ENCODE peak calls at places on chromosomes 11 and 22, in nine cellular contexts. One of them, this sample, is unnamed.

GRCh38 chr11:36273110-36273509 is 16.1 kb downstream of the COMMD9 start:
- DNase-seq in K562: no peak
- DNase-seq in HCT116: no peak
- DNase-seq in GM12878: no peak
- DNase-seq in SK-N-SH: no peak
- DNase-seq in endothelial cell of umbilical vein: no peak
- DNase-seq in A549: no peak
- DNase-seq in H1: no peak
- DNase-seq in HepG2: no peak
- DNase-seq in this sample: no peak

GRCh38 chr22:27723708-27724107 is 77.8 kb downstream of the MN1 start:
- DNase-seq in H1: no peak
- DNase-seq in HepG2: no peak
- DNase-seq in endothelial cell of umbilical vein: no peak
- DNase-seq in K562: peak
- DNase-seq in SK-N-SH: no peak
- DNase-seq in HCT116: no peak
- DNase-seq in GM12878: no peak
- DNase-seq in A549: no peak
- DNase-seq in this sample: no peak

GRCh38 chr11:4589024-4589423 is 4.8 kb upstream of the OR52I1 start:
- DNase-seq in H1: no peak
- DNase-seq in A549: no peak
- DNase-seq in GM12878: no peak
- DNase-seq in HepG2: no peak
- DNase-seq in SK-N-SH: no peak
- DNase-seq in endothelial cell of umbilical vein: no peak
- DNase-seq in K562: no peak
- DNase-seq in HCT116: no peak
- DNase-seq in this sample: no peak

GRCh38 chr11:8056810-8057463 is 24.1 kb upstream of the TUB start:
- DNase-seq in HepG2: no peak
- DNase-seq in A549: no peak
- DNase-seq in H1: peak
- DNase-seq in HCT116: no peak
- DNase-seq in GM12878: no peak
- DNase-seq in endothelial cell of umbilical vein: no peak
- DNase-seq in SK-N-SH: no peak
- DNase-seq in K562: no peak
- DNase-seq in this sample: peak

GRCh38 chr11:102109896-102110760 is at the start of gene YAP1:
- DNase-seq in endothelial cell of umbilical vein: peak
- DNase-seq in A549: peak
- DNase-seq in HCT116: peak
- DNase-seq in HepG2: peak
- DNase-seq in SK-N-SH: peak
- DNase-seq in H1: peak
- DNase-seq in GM12878: no peak
- DNase-seq in K562: peak
- DNase-seq in this sample: peak

GRCh38 chr11:73308003-73308962 is at the start of gene ARHGEF17:
- DNase-seq in HepG2: peak
- DNase-seq in A549: peak
- DNase-seq in HCT116: peak
- DNase-seq in SK-N-SH: peak
- DNase-seq in GM12878: no peak
- DNase-seq in endothelial cell of umbilical vein: peak
- DNase-seq in K562: peak
- DNase-seq in H1: peak
- DNase-seq in this sample: peak

GRCh38 chr11:71305451-71306125 is 53.2 kb upstream of the SHANK2 start:
- DNase-seq in HepG2: no peak
- DNase-seq in K562: no peak
- DNase-seq in H1: peak
- DNase-seq in endothelial cell of umbilical vein: no peak
- DNase-seq in SK-N-SH: no peak
- DNase-seq in GM12878: no peak
- DNase-seq in HCT116: no peak
- DNase-seq in A549: no peak
- DNase-seq in this sample: no peak

GRCh38 chr11:119106564-119107537 is at the start of gene C2CD2L:
- DNase-seq in GM12878: peak
- DNase-seq in K562: peak
- DNase-seq in A549: peak
- DNase-seq in endothelial cell of umbilical vein: peak
- DNase-seq in SK-N-SH: peak
- DNase-seq in H1: peak
- DNase-seq in HepG2: peak
- DNase-seq in HCT116: peak
- DNase-seq in this sample: peak

GRCh38 chr11:66432597-66432996 is 6.1 kb downstream of the MRPL11 start:
- DNase-seq in HepG2: no peak
- DNase-seq in K562: no peak
- DNase-seq in H1: no peak
- DNase-seq in SK-N-SH: no peak
- DNase-seq in HCT116: no peak
- DNase-seq in GM12878: no peak
- DNase-seq in A549: no peak
- DNase-seq in endothelial cell of umbilical vein: no peak
- DNase-seq in this sample: no peak

GRCh38 chr11:3222941-3223905 is 4.6 kb upstream of the MRGPRG start:
- DNase-seq in HCT116: no peak
- DNase-seq in GM12878: no peak
- DNase-seq in H1: no peak
- DNase-seq in K562: no peak
- DNase-seq in endothelial cell of umbilical vein: no peak
- DNase-seq in SK-N-SH: peak
- DNase-seq in A549: no peak
- DNase-seq in HepG2: no peak
- DNase-seq in this sample: peak

GRCh38 chr11:108597736-108598355 is 4.3 kb upstream of the EXPH5 start:
- DNase-seq in HCT116: no peak
- DNase-seq in K562: no peak
- DNase-seq in SK-N-SH: no peak
- DNase-seq in A549: no peak
- DNase-seq in H1: no peak
- DNase-seq in HepG2: no peak
- DNase-seq in endothelial cell of umbilical vein: no peak
- DNase-seq in GM12878: no peak
- DNase-seq in this sample: no peak

GRCh38 chr11:72585762-72586590 is 88.2 kb downstream of the PDE2A start:
- DNase-seq in H1: peak
- DNase-seq in endothelial cell of umbilical vein: peak
- DNase-seq in K562: peak
- DNase-seq in A549: peak
- DNase-seq in HCT116: peak
- DNase-seq in GM12878: peak
- DNase-seq in HepG2: peak
- DNase-seq in SK-N-SH: peak
- DNase-seq in this sample: peak

GRCh38 chr11:127965947-127966668 is 621.2 kb downstream of the ETS1 start:
- DNase-seq in H1: no peak
- DNase-seq in endothelial cell of umbilical vein: no peak
- DNase-seq in SK-N-SH: no peak
- DNase-seq in A549: no peak
- DNase-seq in HCT116: no peak
- DNase-seq in GM12878: no peak
- DNase-seq in HepG2: no peak
- DNase-seq in K562: no peak
- DNase-seq in this sample: no peak

GRCh38 chr11:44589301-44589700 is 23.8 kb downstream of the CD82 start:
- DNase-seq in HepG2: no peak
- DNase-seq in A549: no peak
- DNase-seq in HCT116: no peak
- DNase-seq in H1: no peak
- DNase-seq in SK-N-SH: no peak
- DNase-seq in GM12878: no peak
- DNase-seq in K562: no peak
- DNase-seq in endothelial cell of umbilical vein: no peak
- DNase-seq in this sample: no peak

DNA sequence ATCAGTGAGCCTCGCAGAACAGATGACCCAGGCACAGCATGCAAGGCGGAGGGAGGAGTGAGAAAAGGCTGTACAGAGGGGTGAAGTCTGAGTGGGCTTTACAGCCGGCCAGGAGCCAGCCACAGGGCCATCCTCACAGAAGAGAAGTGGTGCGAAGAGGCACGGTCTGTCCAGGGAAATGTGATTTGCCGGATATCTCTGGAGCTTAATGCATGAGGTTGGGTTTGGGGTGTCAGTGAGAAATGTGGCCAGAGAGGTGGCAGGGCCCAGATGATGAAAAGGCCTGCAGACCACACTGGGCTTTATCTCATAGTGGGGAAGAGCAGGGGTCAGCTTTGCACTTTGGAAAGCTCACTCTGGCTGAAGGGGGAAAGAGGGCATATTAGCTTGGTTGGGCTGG is 255.2 kb downstream of the BUD13 start:
- DNase-seq in GM12878: no peak
- DNase-seq in endothelial cell of umbilical vein: no peak
- DNase-seq in HCT116: no peak
- DNase-seq in SK-N-SH: peak
- DNase-seq in A549: no peak
- DNase-seq in H1: no peak
- DNase-seq in K562: no peak
- DNase-seq in HepG2: no peak
- DNase-seq in this sample: no peak
- TF ChIP-seq MAX in GM12878: no peak
- TF ChIP-seq MAX in endothelial cell of umbilical vein: no peak
- TF ChIP-seq MAX in HCT116: no peak
- TF ChIP-seq MAX in SK-N-SH: no peak
- TF ChIP-seq MAX in A549: no peak
- TF ChIP-seq MAX in H1: no peak
- TF ChIP-seq MAX in K562: no peak
- TF ChIP-seq MAX in HepG2: no peak
- TF ChIP-seq MAX in this sample: no peak

DNA sequence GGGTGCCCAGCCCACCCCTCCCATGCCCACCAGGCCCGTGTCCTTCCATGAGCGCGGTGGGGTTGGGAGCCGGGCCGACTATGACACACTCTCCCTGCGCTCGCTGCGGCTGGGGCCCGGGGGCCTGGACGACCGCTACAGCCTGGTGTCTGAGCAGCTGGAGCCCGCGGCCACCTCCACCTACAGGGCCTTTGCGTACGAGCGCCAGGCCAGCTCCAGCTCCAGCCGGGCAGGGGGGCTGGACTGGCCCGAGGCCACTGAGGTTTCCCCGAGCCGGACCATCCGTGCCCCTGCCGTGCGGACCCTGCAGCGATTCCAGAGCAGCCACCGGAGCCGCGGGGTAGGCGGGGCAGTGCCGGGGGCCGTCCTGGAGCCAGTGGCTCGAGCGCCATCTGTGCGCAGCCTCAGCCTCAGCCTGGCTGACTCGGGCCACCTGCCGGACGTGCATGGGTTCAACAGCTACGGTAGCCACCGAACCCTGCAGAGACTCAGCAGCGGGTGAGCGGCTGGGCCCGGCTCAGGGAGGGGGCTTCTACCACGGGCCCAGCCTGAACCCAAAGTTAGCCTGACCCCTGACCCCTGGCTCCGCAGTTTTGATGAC is 3.0 kb downstream of the PKP3 start:
- DNase-seq in SK-N-SH: peak
- DNase-seq in endothelial cell of umbilical vein: peak
- DNase-seq in HCT116: no peak
- DNase-seq in A549: no peak
- DNase-seq in GM12878: no peak
- DNase-seq in H1: no peak
- DNase-seq in HepG2: peak
- DNase-seq in K562: no peak
- DNase-seq in this sample: no peak
- TF ChIP-seq CTCF in SK-N-SH: peak
- TF ChIP-seq CTCF in endothelial cell of umbilical vein: peak
- TF ChIP-seq CTCF in HCT116: no peak
- TF ChIP-seq CTCF in A549: no peak
- TF ChIP-seq CTCF in GM12878: peak
- TF ChIP-seq CTCF in H1: no peak
- TF ChIP-seq CTCF in HepG2: peak
- TF ChIP-seq CTCF in K562: no peak
- TF ChIP-seq CTCF in this sample: no peak

DNA sequence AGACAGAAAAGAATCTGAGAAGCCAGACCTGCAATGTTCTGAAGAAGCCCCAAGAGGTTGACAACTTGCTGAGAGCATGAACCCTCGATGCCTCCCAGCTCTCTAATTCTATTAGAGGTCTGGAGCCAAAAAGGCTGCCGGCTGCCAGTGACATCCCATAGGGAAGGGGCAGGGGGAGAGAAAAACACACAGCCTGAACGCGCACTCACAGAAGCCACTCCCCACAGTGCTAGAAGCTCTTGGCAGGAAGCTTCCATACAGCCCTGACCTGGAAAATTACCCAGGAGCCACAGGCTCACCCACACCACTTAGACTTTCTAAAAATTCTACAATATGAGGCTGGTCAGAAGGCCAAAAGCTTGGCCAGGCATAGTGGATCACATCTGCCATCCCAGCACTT is 18.3 kb downstream of the POLDIP3 start:
- DNase-seq in endothelial cell of umbilical vein: no peak
- DNase-seq in HepG2: no peak
- DNase-seq in HCT116: no peak
- DNase-seq in H1: no peak
- DNase-seq in GM12878: no peak
- DNase-seq in SK-N-SH: no peak
- DNase-seq in K562: no peak
- DNase-seq in A549: no peak
- DNase-seq in this sample: no peak
- H3K4me3 ChIP-seq in endothelial cell of umbilical vein: no peak
- H3K4me3 ChIP-seq in HepG2: no peak
- H3K4me3 ChIP-seq in HCT116: no peak
- H3K4me3 ChIP-seq in H1: no peak
- H3K4me3 ChIP-seq in GM12878: no peak
- H3K4me3 ChIP-seq in SK-N-SH: no peak
- H3K4me3 ChIP-seq in K562: no peak
- H3K4me3 ChIP-seq in A549: no peak
- H3K4me3 ChIP-seq in this sample: no peak

GRCh38 chr22:41874090-41874489 is 40.8 kb downstream of the SHISA8 start:
- DNase-seq in endothelial cell of umbilical vein: no peak
- DNase-seq in SK-N-SH: no peak
- DNase-seq in GM12878: no peak
- DNase-seq in H1: no peak
- DNase-seq in HCT116: no peak
- DNase-seq in HepG2: no peak
- DNase-seq in A549: no peak
- DNase-seq in K562: no peak
- DNase-seq in this sample: no peak

GRCh38 chr22:41875531-41876242 is 39.2 kb downstream of the SHISA8 start:
- DNase-seq in GM12878: no peak
- DNase-seq in A549: no peak
- DNase-seq in K562: no peak
- DNase-seq in H1: no peak
- DNase-seq in HCT116: no peak
- DNase-seq in SK-N-SH: no peak
- DNase-seq in endothelial cell of umbilical vein: no peak
- DNase-seq in HepG2: no peak
- DNase-seq in this sample: no peak

GRCh38 chr22:41870786-41871185 is 37.9 kb downstream of the SREBF2 start:
- DNase-seq in H1: no peak
- DNase-seq in endothelial cell of umbilical vein: no peak
- DNase-seq in HepG2: no peak
- DNase-seq in K562: no peak
- DNase-seq in HCT116: no peak
- DNase-seq in A549: no peak
- DNase-seq in GM12878: no peak
- DNase-seq in SK-N-SH: no peak
- DNase-seq in this sample: no peak

GRCh38 chr22:41876275-41876674 is 38.6 kb downstream of the SHISA8 start:
- DNase-seq in A549: no peak
- DNase-seq in GM12878: no peak
- DNase-seq in endothelial cell of umbilical vein: no peak
- DNase-seq in SK-N-SH: no peak
- DNase-seq in K562: no peak
- DNase-seq in HCT116: no peak
- DNase-seq in HepG2: no peak
- DNase-seq in H1: no peak
- DNase-seq in this sample: no peak

GRCh38 chr22:41873391-41873790 is 40.5 kb downstream of the SREBF2 start:
- DNase-seq in GM12878: no peak
- DNase-seq in endothelial cell of umbilical vein: no peak
- DNase-seq in H1: no peak
- DNase-seq in SK-N-SH: no peak
- DNase-seq in HCT116: no peak
- DNase-seq in A549: no peak
- DNase-seq in HepG2: no peak
- DNase-seq in K562: no peak
- DNase-seq in this sample: no peak
- TF ChIP-seq MAX in GM12878: no peak
- TF ChIP-seq MAX in endothelial cell of umbilical vein: no peak
- TF ChIP-seq MAX in H1: no peak
- TF ChIP-seq MAX in SK-N-SH: no peak
- TF ChIP-seq MAX in HCT116: no peak
- TF ChIP-seq MAX in A549: no peak
- TF ChIP-seq MAX in HepG2: no peak
- TF ChIP-seq MAX in K562: no peak
- TF ChIP-seq MAX in this sample: no peak

This sample was measured in NB4.